ENCODE peak calls at places on chromosomes 4 and X, in nine cellular contexts. I, W, Z, D, K, B, A, F and X are unnamed samples.

GRCh38 chr4:146381263-146381872 is 140.4 kb downstream of the SLC10A7 start:
- DNase-seq in I (no peak), W (no peak), Z (no peak), D (no peak), K (no peak), B (no peak), A (no peak), F (no peak), X (no peak)

GRCh38 chr4:98929341-98930267 is 671 bp upstream of the EIF4E start:
- DNase-seq in I (peak), W (peak), Z (peak), D (peak), K (peak), B (peak), A (peak), F (peak), X (peak)

GRCh38 chr4:88600129-88600849 is 8.0 kb downstream of the HERC3 start:
- DNase-seq in I (no peak), W (peak), Z (no peak), D (no peak), K (peak), B (no peak), A (no peak), F (no peak), X (no peak)

GRCh38 chr4:154208424-154208823 is 283.2 kb downstream of the DCHS2 start:
- DNase-seq in I (no peak), W (peak), Z (no peak), D (peak), K (no peak), B (no peak), A (no peak), F (no peak), X (no peak)

GRCh38 chr4:185634066-185634652 is 98.9 kb upstream of the PDLIM3 start:
- DNase-seq in I (no peak), W (peak), Z (no peak), D (no peak), K (peak), B (no peak), A (no peak), F (no peak), X (no peak)

GRCh38 chr4:145345401-145345800 is 136.3 kb upstream of the SMAD1 start:
- DNase-seq in I (no peak), W (peak), Z (no peak), D (no peak), K (peak), B (no peak), A (no peak), F (no peak), X (no peak)

GRCh38 chr4:108861339-108861738 is 98.5 kb upstream of the ETNPPL start:
- DNase-seq in I (no peak), W (peak), Z (no peak), D (peak), K (peak), B (no peak), A (no peak), F (no peak), X (no peak)

GRCh38 chr4:26321326-26322276 is 787 bp downstream of the RBPJ start:
- DNase-seq in I (no peak), W (peak), Z (peak), D (peak), K (peak), B (peak), A (peak), F (no peak), X (no peak)

GRCh38 chrX:64570204-64570603 is 175.0 kb upstream of the MTMR8 start:
- DNase-seq in I (no peak), W (peak), Z (no peak), D (peak), K (no peak), B (no peak), A (no peak), F (no peak), X (no peak)

GRCh38 chr4:93084599-93085305 is 743.8 kb upstream of the ATOH1 start:
- DNase-seq in I (no peak), W (no peak), Z (no peak), D (peak), K (peak), B (no peak), A (no peak), F (no peak), X (no peak)

GRCh38 chr4:72109364-72109763 is 77.6 kb downstream of the NPFFR2 start:
- DNase-seq in I (no peak), W (no peak), Z (no peak), D (no peak), K (no peak), B (no peak), A (no peak), F (no peak), X (no peak)

GRCh38 chr4:86664959-86665358 is 70.8 kb downstream of the PTPN13 start:
- DNase-seq in I (no peak), W (peak), Z (no peak), D (no peak), K (peak), B (no peak), A (no peak), F (peak), X (no peak)

GRCh38 chr4:133151681-133152329 is 2.7 kb downstream of the PCDH10 start:
- DNase-seq in I (peak), W (no peak), Z (no peak), D (peak), K (peak), B (peak), A (peak), F (no peak), X (peak)

GRCh38 chr4:40132816-40133215 is 64.0 kb upstream of the RHOH start:
- DNase-seq in I (no peak), W (no peak), Z (no peak), D (no peak), K (no peak), B (no peak), A (no peak), F (no peak), X (no peak)

GRCh38 chr4:47642985-47643745 is 158.1 kb downstream of the ATP10D start:
- DNase-seq in I (no peak), W (peak), Z (no peak), D (no peak), K (peak), B (no peak), A (no peak), F (peak), X (no peak)

GRCh38 chrX:37347420-37347819 is 1.7 kb upstream of the PRRG1 start:
- DNase-seq in I (no peak), W (peak), Z (no peak), D (no peak), K (peak), B (no peak), A (no peak), F (peak), X (no peak)

GRCh38 chr4:80462537-80463207 is 127.1 kb downstream of the CFAP299 start:
- DNase-seq in I (no peak), W (peak), Z (peak), D (no peak), K (no peak), B (no peak), A (no peak), F (no peak), X (no peak)

GRCh38 chr4:60368986-60369385 is 831.1 kb upstream of the ADGRL3 start:
- DNase-seq in I (no peak), W (no peak), Z (no peak), D (no peak), K (no peak), B (no peak), A (no peak), F (no peak), X (no peak)

GRCh38 chrX:133985164-133986007 is at the start of gene GPC3:
- DNase-seq in I (peak), W (no peak), Z (peak), D (peak), K (peak), B (no peak), A (no peak), F (no peak), X (peak)

GRCh38 chr4:26356067-26356466 is 35.3 kb downstream of the RBPJ start:
- DNase-seq in I (no peak), W (peak), Z (no peak), D (no peak), K (peak), B (no peak), A (no peak), F (no peak), X (no peak)

GRCh38 chr4:6695660-6696581 is 2.2 kb downstream of the S100P start:
- DNase-seq in I (no peak), W (no peak), Z (no peak), D (no peak), K (no peak), B (no peak), A (no peak), F (no peak), X (no peak)

GRCh38 chr4:4860381-4860802 is 927 bp downstream of the MSX1 start:
- DNase-seq in I (no peak), W (no peak), Z (peak), D (no peak), K (no peak), B (no peak), A (no peak), F (no peak), X (no peak)

GRCh38 chr4:80268081-80268823 is 1.8 kb downstream of the FGF5 start:
- DNase-seq in I (no peak), W (peak), Z (no peak), D (peak), K (no peak), B (no peak), A (no peak), F (no peak), X (peak)

GRCh38 chr4:52665592-52665991 is 6.5 kb upstream of the USP46 start:
- DNase-seq in I (peak), W (peak), Z (peak), D (no peak), K (peak), B (no peak), A (no peak), F (no peak), X (peak)
- TF ChIP-seq CTCF in I (peak), W (peak), Z (no peak), D (no peak), K (peak), B (peak), A (no peak), F (peak), X (peak)

GRCh38 chr4:111847256-111848108 is 297.8 kb upstream of the FAM241A start:
- DNase-seq in I (no peak), W (no peak), Z (no peak), D (no peak), K (peak), B (no peak), A (no peak), F (no peak), X (no peak)
- TF ChIP-seq CTCF in I (no peak), W (peak), Z (no peak), D (peak), K (peak), B (no peak), A (no peak), F (peak), X (no peak)

GRCh38 chrX:108245462-108245861 is 153.9 kb downstream of the ATG4A start:
- DNase-seq in I (no peak), W (no peak), Z (no peak), D (no peak), K (no peak), B (no peak), A (no peak), F (no peak), X (no peak)
- TF ChIP-seq CTCF in I (no peak), W (no peak), Z (no peak), D (no peak), K (peak), B (no peak), A (no peak), F (no peak), X (no peak)

DNA sequence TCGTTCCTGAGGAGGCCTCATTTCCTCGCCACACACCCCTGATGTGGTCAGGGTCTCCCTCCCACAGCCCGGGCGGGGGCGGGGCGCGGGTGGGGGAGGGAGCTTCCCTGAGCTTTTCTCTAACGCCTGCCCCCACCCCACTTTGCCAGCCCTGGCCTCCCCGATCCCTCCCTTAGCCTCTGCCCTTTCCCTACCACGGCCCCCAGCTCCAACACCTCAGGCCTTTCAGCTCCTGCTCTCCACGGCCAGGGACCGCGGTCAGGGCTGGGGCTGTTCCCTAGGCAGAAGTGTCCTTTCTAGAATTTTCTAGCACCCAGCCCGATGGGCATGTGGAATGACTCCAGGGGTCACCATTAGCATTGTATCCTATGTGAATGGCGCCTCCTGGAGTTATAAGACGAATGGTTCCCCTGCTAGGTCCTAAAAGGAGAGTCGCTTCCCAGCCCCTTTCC is 201.3 kb upstream of the BCOR start:
- DNase-seq in I (no peak), W (peak), Z (no peak), D (peak), K (peak), B (no peak), A (no peak), F (no peak), X (no peak)
- TF ChIP-seq CTCF in I (no peak), W (no peak), Z (no peak), D (no peak), K (peak), B (no peak), A (no peak), F (peak), X (no peak)

GRCh38 chr4:55635760-55636621 is at the start of gene NMU:
- DNase-seq in I (peak), W (peak), Z (peak), D (peak), K (no peak), B (peak), A (peak), F (no peak), X (peak)
- TF ChIP-seq CTCF in I (peak), W (no peak), Z (no peak), D (no peak), K (no peak), B (no peak), A (no peak), F (no peak), X (peak)

GRCh38 chrX:148552775-148553174 is 52.4 kb downstream of the AFF2 start:
- DNase-seq in I (no peak), W (no peak), Z (peak), D (no peak), K (peak), B (no peak), A (no peak), F (no peak), X (no peak)
- TF ChIP-seq CTCF in I (no peak), W (peak), Z (peak), D (no peak), K (peak), B (no peak), A (no peak), F (peak), X (no peak)